ENCODE peak calls at places on chromosomes 13 and 19, in six cellular contexts. X, L, E, M, Y and H are unnamed samples.
A peak's percentile ranks its signal among the peaks of the same experiment; 100 is the strongest.

GRCh38 chr13:113366031-113366588 is 2.2 kb upstream of the GRTP1 start:
- DNase-seq in Y (peak; percentile 76), M (no peak), X (peak; percentile 76), L (no peak), E (no peak), H (no peak)

GRCh38 chr13:99677388-99677951 is 176.2 kb downstream of the TM9SF2 start:
- DNase-seq in E (no peak), Y (no peak), M (no peak), X (no peak), L (no peak), H (peak; percentile 96)

GRCh38 chr13:87810391-87810801 is 139.2 kb downstream of the SLITRK5 start:
- DNase-seq in L (no peak), M (no peak), X (peak; percentile 30), E (peak; percentile 49), Y (no peak), H (no peak)

GRCh38 chr19:5058456-5059190 is 89.7 kb downstream of the KDM4B start:
- DNase-seq in Y (peak; percentile 74), E (no peak), X (no peak), L (no peak), M (no peak), H (no peak)

GRCh38 chr13:112740502-112741131 is 50.8 kb downstream of the ATP11A start:
- DNase-seq in L (peak; percentile 62), M (no peak), E (no peak), X (no peak), Y (no peak), H (no peak)

GRCh38 chr13:20497376-20497775 is 28.3 kb downstream of the CRYL1 start:
- DNase-seq in X (no peak), M (no peak), E (no peak), L (no peak), Y (no peak), H (no peak)

GRCh38 chr19:37973666-37974065 is 66.7 kb downstream of the SIPA1L3 start:
- DNase-seq in M (no peak), E (no peak), L (no peak), X (no peak), Y (no peak), H (no peak)

GRCh38 chr19:9535934-9536333 is 2.5 kb downstream of the ZNF426 start:
- DNase-seq in X (no peak), M (no peak), L (no peak), Y (no peak), E (no peak), H (no peak)

GRCh38 chr19:52307275-52307674 is 10.3 kb downstream of the ZNF480 start:
- DNase-seq in E (peak; percentile 35), M (no peak), L (no peak), Y (no peak), X (no peak), H (no peak)

GRCh38 chr19:5827342-5827890 is 12.1 kb downstream of the FUT6 start:
- DNase-seq in E (no peak), M (no peak), X (no peak), Y (no peak), L (no peak), H (no peak)

GRCh38 chr19:40191836-40192646 is 815 bp downstream of the MAP3K10 start:
- DNase-seq in Y (peak; percentile 63), L (peak; percentile 45), M (no peak), X (peak; percentile 95), E (peak; percentile 81), H (peak; percentile 4)

GRCh38 chr19:10718205-10719196 is 622 bp downstream of the DNM2 start:
- DNase-seq in X (peak; percentile 84), Y (no peak), M (peak; percentile 92), E (peak; percentile 38), L (peak; percentile 70), H (peak; percentile 22)

GRCh38 chr13:83716121-83716520 is 166.2 kb downstream of the SLITRK1 start:
- DNase-seq in Y (no peak), E (peak; percentile 14), L (no peak), X (no peak), M (no peak), H (no peak)

GRCh38 chr13:112652512-112653458 is 37.1 kb upstream of the ATP11A start:
- DNase-seq in L (peak; percentile 22), M (peak; percentile 8), Y (no peak), X (no peak), E (no peak), H (no peak)

GRCh38 chr13:76972430-76972829 is 19.5 kb upstream of the CLN5 start:
- DNase-seq in L (no peak), Y (no peak), M (no peak), E (no peak), X (no peak), H (no peak)

GRCh38 chr13:98975822-98976261 is 2.0 kb downstream of the DOCK9 start:
- DNase-seq in Y (no peak), L (no peak), X (peak; percentile 55), M (no peak), E (no peak), H (no peak)

GRCh38 chr13:99614465-99614885 is 113.2 kb downstream of the TM9SF2 start:
- DNase-seq in E (peak; percentile 44), M (no peak), X (peak; percentile 73), L (no peak), Y (peak; percentile 58), H (no peak)

GRCh38 chr13:97600438-97601080 is 166.6 kb downstream of the RAP2A start:
- DNase-seq in Y (no peak), X (no peak), L (no peak), M (no peak), E (no peak), H (no peak)

GRCh38 chr19:50046649-50047503 is 21.1 kb downstream of the ZNF473 start:
- DNase-seq in M (no peak), E (peak; percentile 80), L (peak; percentile 88), X (peak; percentile 70), Y (no peak), H (no peak)

GRCh38 chr19:11191273-11191755 is 6.0 kb downstream of the KANK2 start:
- DNase-seq in M (no peak), L (no peak), X (peak; percentile 88), Y (peak; percentile 84), E (peak; percentile 34), H (no peak)

GRCh38 chr13:44032801-44033200 is 153.1 kb downstream of the LACC1 start:
- DNase-seq in X (no peak), L (no peak), Y (no peak), M (no peak), E (no peak), H (no peak)

GRCh38 chr13:98300956-98301641 is 124.0 kb upstream of the RNF113B start:
- DNase-seq in M (no peak), E (no peak), Y (no peak), L (no peak), X (no peak), H (no peak)

GRCh38 chr13:99357149-99357596 is 50.0 kb upstream of the GPR183 start:
- DNase-seq in E (no peak), M (no peak), X (no peak), Y (peak; percentile 81), L (no peak), H (no peak)

GRCh38 chr19:51480590-51480989 is 2.3 kb downstream of the CEACAM18 start:
- DNase-seq in X (no peak), M (no peak), Y (no peak), L (no peak), E (peak; percentile 68), H (no peak)

GRCh38 chr19:9931629-9932028 is 4.7 kb downstream of the OLFM2 start:
- DNase-seq in Y (no peak), L (no peak), E (no peak), M (no peak), X (no peak), H (no peak)

GRCh38 chr19:39599116-39599515 is 3.2 kb upstream of the LGALS13 start:
- DNase-seq in M (no peak), E (peak; percentile 67), Y (peak; percentile 9), L (no peak), X (peak; percentile 18), H (no peak)

GRCh38 chr19:741506-742131 is 9.3 kb upstream of the MISP start:
- DNase-seq in E (peak; percentile 68), X (peak; percentile 97), L (no peak), M (no peak), Y (no peak), H (peak; percentile 29)

GRCh38 chr19:29294343-29294811 is 81.4 kb upstream of the UQCRFS1 start:
- DNase-seq in M (no peak), X (no peak), E (no peak), Y (no peak), L (no peak), H (no peak)

GRCh38 chr19:57558525-57558924 is 1.1 kb downstream of the ZNF550 start:
- DNase-seq in X (peak; percentile 36), Y (no peak), M (no peak), L (no peak), E (no peak), H (no peak)

GRCh38 chr19:13865243-13865577 is 11.7 kb upstream of the NANOS3 start:
- DNase-seq in Y (no peak), L (no peak), X (no peak), M (no peak), E (no peak), H (no peak)

GRCh38 chr13:45398862-45399261 is 19.3 kb downstream of the SLC25A30 start:
- DNase-seq in M (no peak), E (no peak), L (no peak), Y (no peak), X (peak; percentile 1), H (peak; percentile 52)

GRCh38 chr13:66076417-66076816 is 1153.7 kb downstream of the PCDH9 start:
- DNase-seq in Y (no peak), M (no peak), E (no peak), L (no peak), X (no peak), H (no peak)

GRCh38 chr13:41064493-41064892 is 3.2 kb downstream of the WBP4 start:
- DNase-seq in E (no peak), M (no peak), X (no peak), Y (no peak), L (no peak), H (no peak)

GRCh38 chr13:23794267-23795161 is 94.7 kb downstream of the MIPEP start:
- DNase-seq in E (no peak), Y (no peak), L (no peak), M (no peak), X (no peak), H (no peak)

GRCh38 chr13:51946163-51946669 is 65.0 kb downstream of the ATP7B start:
- DNase-seq in E (no peak), X (no peak), Y (no peak), M (peak; percentile 64), L (no peak), H (no peak)

GRCh38 chr13:110592670-110593069 is 22.7 kb upstream of the NAXD start:
- DNase-seq in L (no peak), M (no peak), E (no peak), X (no peak), Y (peak; percentile 42), H (no peak)

GRCh38 chr19:35609881-35610353 is 2.6 kb upstream of the HAUS5 start:
- DNase-seq in Y (no peak), X (no peak), M (no peak), E (no peak), L (no peak), H (no peak)